ENCODE peak calls at places on chromosomes 5 and 9, in seven cellular contexts. Y, M, Q, T, H, R and E are unnamed samples.

GRCh38 chr5:59785701-59786100 is 107.8 kb downstream of the PDE4D start:
- DNase-seq in T (no peak), H (no peak), M (no peak), Q (no peak), Y (no peak), R (no peak), E (no peak)

GRCh38 chr9:91347370-91347769 is 14.3 kb downstream of the AUH start:
- DNase-seq in T (no peak), Y (no peak), R (no peak), M (no peak), Q (no peak), H (no peak), E (no peak)

GRCh38 chr9:21336467-21336866 is 1.3 kb upstream of the KLHL9 start:
- DNase-seq in T (no peak), Y (no peak), Q (no peak), H (no peak), M (no peak), R (no peak), E (no peak)

GRCh38 chr9:115327441-115328122 is 209.6 kb upstream of the TNC start:
- DNase-seq in H (no peak), Y (no peak), T (no peak), Q (no peak), R (no peak), M (no peak), E (no peak)

GRCh38 chr5:157998021-157998504 is 139.1 kb upstream of the CLINT1 start:
- DNase-seq in T (no peak), Y (no peak), H (no peak), Q (no peak), R (peak), M (no peak), E (no peak)

GRCh38 chr5:132103380-132103951 is 29.9 kb downstream of the CSF2 start:
- DNase-seq in M (peak), T (peak), H (peak), Q (peak), Y (peak), R (peak), E (peak)

GRCh38 chr9:70868661-70869652 is 252.5 kb downstream of the TRPM3 start:
- DNase-seq in T (no peak), Y (no peak), Q (no peak), R (no peak), H (no peak), M (no peak), E (no peak)

GRCh38 chr5:65776707-65777141 is 54.7 kb downstream of the NLN start:
- DNase-seq in T (no peak), Y (no peak), M (no peak), R (no peak), Q (no peak), H (no peak), E (no peak)

GRCh38 chr9:24939099-24939850 is 393.6 kb upstream of the IZUMO3 start:
- DNase-seq in R (no peak), Q (no peak), M (no peak), T (no peak), Y (no peak), H (no peak), E (no peak)

GRCh38 chr9:20623021-20623747 is 885 bp upstream of the MLLT3 start:
- DNase-seq in R (no peak), Y (peak), Q (peak), H (peak), T (peak), M (peak), E (peak)

GRCh38 chr5:97096096-97096648 is 46.2 kb downstream of the LIX1 start:
- DNase-seq in M (no peak), Y (no peak), H (no peak), Q (no peak), T (no peak), R (peak), E (no peak)

DNA sequence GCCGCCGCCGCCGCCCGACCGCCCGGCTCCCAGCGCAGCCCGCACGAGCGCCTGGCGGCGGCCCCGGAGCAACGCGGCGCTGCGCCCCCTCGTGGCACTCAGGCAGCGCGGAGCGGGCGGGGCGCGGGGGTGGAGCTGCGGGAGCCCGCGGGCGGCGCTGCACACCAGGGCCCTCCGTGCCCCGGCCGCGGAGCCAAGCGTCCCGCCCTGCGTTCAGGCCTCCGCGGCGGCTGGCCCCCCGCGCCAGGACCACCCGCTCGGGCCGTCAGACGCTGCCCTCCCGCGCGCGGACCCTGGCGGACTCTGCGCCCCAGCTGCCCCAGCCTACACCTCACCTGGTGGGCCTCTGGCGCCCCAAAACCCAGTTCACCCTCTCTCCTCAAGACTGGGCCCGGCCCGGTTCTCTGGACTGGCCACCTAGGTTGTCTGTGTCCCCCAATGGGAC is at the start of gene RASGEF1C:
- DNase-seq in H (peak), T (peak), Y (peak), Q (peak), R (peak), M (peak), E (peak)
- TF ChIP-seq CTCF in H (no peak), T (no peak), Y (peak), Q (peak), R (peak), M (peak), E (peak)

GRCh38 chr5:38023799-38024198 is 184.0 kb upstream of the GDNF start:
- DNase-seq in Q (no peak), M (no peak), R (no peak), T (no peak), H (no peak), Y (no peak), E (no peak)
- TF ChIP-seq CTCF in Q (no peak), M (no peak), R (no peak), T (no peak), H (peak), Y (peak), E (no peak)

GRCh38 chr9:134059661-134060395 is 8.0 kb downstream of the BRD3 start:
- DNase-seq in Q (peak), H (peak), R (no peak), M (peak), T (no peak), Y (peak), E (peak)
- TF ChIP-seq CTCF in Q (no peak), H (no peak), R (no peak), M (no peak), T (no peak), Y (no peak), E (no peak)

GRCh38 chr5:64341340-64341739 is 164.5 kb upstream of the RGS7BP start:
- DNase-seq in Q (no peak), Y (no peak), M (no peak), T (no peak), R (no peak), H (no peak), E (no peak)

GRCh38 chr5:64344501-64344900 is 161.3 kb upstream of the RGS7BP start:
- DNase-seq in R (no peak), Q (no peak), Y (no peak), M (no peak), T (no peak), H (no peak), E (no peak)

DNA sequence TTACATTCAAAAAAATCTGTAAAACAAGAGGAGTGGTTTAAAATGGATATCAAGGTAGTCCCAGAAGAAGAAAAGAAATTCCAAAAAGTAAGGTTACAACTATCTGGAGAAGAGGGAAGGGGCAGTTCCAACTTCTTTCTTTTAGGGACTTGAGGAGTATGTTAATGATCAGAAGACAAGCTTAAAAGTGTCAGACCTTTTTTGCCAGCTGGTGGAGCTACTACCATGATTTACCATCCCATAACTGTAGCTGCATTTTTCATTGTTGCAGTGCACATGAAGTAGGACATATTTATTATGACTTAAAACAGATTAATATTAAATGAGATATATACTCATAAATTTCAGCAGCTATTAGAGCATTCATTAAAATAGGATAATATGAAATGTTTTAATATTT is 158.5 kb upstream of the RGS7BP start:
- DNase-seq in R (no peak), H (no peak), Q (no peak), M (no peak), T (no peak), Y (no peak), E (no peak)
- TF ChIP-seq CTCF in R (no peak), H (no peak), Q (no peak), M (no peak), T (no peak), Y (no peak), E (no peak)

GRCh38 chr9:33175633-33176325 is 8.6 kb upstream of the B4GALT1 start:
- DNase-seq in M (no peak), R (no peak), Q (no peak), T (no peak), H (no peak), Y (no peak), E (no peak)
- TF ChIP-seq CTCF in M (no peak), R (no peak), Q (no peak), T (no peak), H (no peak), Y (no peak), E (no peak)

DNA sequence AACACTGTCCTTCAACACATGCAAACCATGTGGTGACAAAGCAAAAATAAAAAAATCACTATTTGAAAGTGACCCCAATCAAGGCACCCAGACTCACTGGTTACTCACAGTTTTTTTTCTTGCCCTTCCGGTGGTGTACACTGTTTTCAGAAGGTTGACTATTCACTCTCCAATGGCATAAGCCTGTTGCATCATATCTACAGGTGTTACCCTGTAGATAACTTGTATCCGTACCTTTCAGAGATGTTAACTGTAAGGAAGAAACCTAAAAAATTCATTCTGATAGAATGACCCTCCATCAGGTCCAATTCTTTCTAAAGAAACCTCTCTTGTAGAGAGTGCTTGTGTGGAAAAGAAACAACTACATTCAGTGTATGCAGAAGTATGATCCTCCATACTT is 193.6 kb upstream of the RASA1 start:
- DNase-seq in H (no peak), M (no peak), Q (no peak), R (no peak), Y (no peak), T (no peak), E (no peak)
- TF ChIP-seq CTCF in H (no peak), M (no peak), Q (no peak), R (no peak), Y (no peak), T (no peak), E (no peak)

GRCh38 chr9:97910273-97910844 is 11.9 kb downstream of the TRMO start:
- DNase-seq in T (no peak), Y (no peak), H (no peak), Q (no peak), R (no peak), M (no peak), E (no peak)
- TF ChIP-seq CTCF in T (no peak), Y (no peak), H (no peak), Q (no peak), R (no peak), M (no peak), E (no peak)